ENCODE peak calls at places on chromosomes 5 and 9, in four cellular contexts. J, F, E and B are unnamed samples.

GRCh38 chr5:160174780-160175437 is 54.4 kb upstream of the FABP6 start:
- DNase-seq in J (no peak), F (no peak), E (no peak), B (no peak)

GRCh38 chr9:5762421-5762820 is 70.5 kb downstream of the ERMP1 start:
- DNase-seq in J (no peak), F (no peak), E (no peak), B (no peak)

GRCh38 chr5:42361321-42361688 is 61.9 kb upstream of the GHR start:
- DNase-seq in J (no peak), F (no peak), E (no peak), B (no peak)

GRCh38 chr9:130237763-130238524 is 27.6 kb upstream of the HMCN2 start:
- DNase-seq in J (no peak), F (no peak), E (no peak), B (no peak)

GRCh38 chr5:153516503-153516902 is 26.0 kb downstream of the GRIA1 start:
- DNase-seq in J (no peak), F (no peak), E (no peak), B (no peak)

GRCh38 chr5:2388005-2388361 is 363.5 kb downstream of the IRX2 start:
- DNase-seq in J (no peak), F (no peak), E (no peak), B (no peak)

GRCh38 chr9:74120061-74120460 is 377.1 kb upstream of the RORB start:
- DNase-seq in J (no peak), F (no peak), E (no peak), B (no peak)

GRCh38 chr9:22044583-22044982 is 35.5 kb upstream of the CDKN2B start:
- DNase-seq in J (no peak), F (no peak), E (no peak), B (no peak)

GRCh38 chr9:63817622-63818518 is 1467.1 kb downstream of the FOXD4L5 start:
- DNase-seq in J (peak; percentile 81), F (peak; percentile 35), E (peak; percentile 43), B (no peak)

GRCh38 chr5:68304421-68305052 is 89.0 kb downstream of the PIK3R1 start:
- DNase-seq in J (no peak), F (no peak), E (no peak), B (no peak)

GRCh38 chr5:140038373-140038957 is 4.6 kb downstream of the NRG2 start:
- DNase-seq in J (no peak), F (peak; percentile 31), E (no peak), B (no peak)

GRCh38 chr9:133846483-133847090 is 108.4 kb upstream of the SARDH start:
- DNase-seq in J (no peak), F (no peak), E (no peak), B (no peak)

GRCh38 chr9:91416086-91416712 is 7.4 kb downstream of the NFIL3 start:
- DNase-seq in J (no peak), F (no peak), E (no peak), B (no peak)

GRCh38 chr5:178404987-178405386 is 172.4 kb upstream of the PHYKPL start:
- DNase-seq in J (no peak), F (no peak), E (no peak), B (no peak)

GRCh38 chr9:93318441-93318840 is 133.0 kb upstream of the FAM120A start:
- DNase-seq in J (no peak), F (no peak), E (no peak), B (no peak)

GRCh38 chr9:92094655-92095054 is 20.6 kb downstream of the SPTLC1 start:
- DNase-seq in J (no peak), F (no peak), E (no peak), B (no peak)

GRCh38 chr5:113804943-113805342 is 291.4 kb downstream of the YTHDC2 start:
- DNase-seq in J (no peak), F (no peak), E (no peak), B (no peak)

GRCh38 chr5:172123269-172123692 is 64.7 kb downstream of the STK10 start:
- DNase-seq in J (peak; percentile 93), F (peak; percentile 85), E (no peak), B (peak; percentile 70)

GRCh38 chr5:38286038-38286437 is 27.7 kb downstream of the EGFLAM start:
- DNase-seq in J (no peak), F (no peak), E (no peak), B (no peak)

GRCh38 chr5:136011427-136012001 is 17.3 kb upstream of the TGFBI start:
- DNase-seq in J (peak; percentile 48), F (no peak), E (no peak), B (no peak)

GRCh38 chr5:142000176-142000575 is 12.7 kb downstream of the GNPDA1 start:
- DNase-seq in J (no peak), F (no peak), E (no peak), B (no peak)

GRCh38 chr9:87383341-87384150 is 114.1 kb upstream of the DAPK1 start:
- DNase-seq in J (no peak), F (no peak), E (no peak), B (no peak)

GRCh38 chr9:88532320-88532719 is 2.7 kb upstream of the NXNL2 start:
- DNase-seq in J (no peak), F (peak; percentile 45), E (no peak), B (no peak)

GRCh38 chr5:80240368-80240986 is 15.4 kb downstream of the SERINC5 start:
- DNase-seq in J (no peak), F (no peak), E (no peak), B (no peak)

GRCh38 chr5:179607449-179607931 is 16.0 kb downstream of the HNRNPH1 start:
- DNase-seq in J (peak; percentile 92), F (peak; percentile 43), E (no peak), B (peak; percentile 26)

GRCh38 chr5:31581498-31582099 is 49.5 kb downstream of the C5orf22 start:
- DNase-seq in J (no peak), F (peak; percentile 26), E (no peak), B (no peak)

GRCh38 chr5:94345257-94345656 is 273.1 kb downstream of the KIAA0825 start:
- DNase-seq in J (no peak), F (no peak), E (no peak), B (no peak)

GRCh38 chr5:179533024-179533423 is 17.3 kb upstream of the RUFY1 start:
- DNase-seq in J (no peak), F (no peak), E (no peak), B (no peak)

GRCh38 chr5:39518516-39518915 is 93.7 kb upstream of the DAB2 start:
- DNase-seq in J (no peak), F (no peak), E (no peak), B (no peak)